ENCODE peak calls at places on chromosomes 11 and 22, in ten cellular contexts. One of them, this sample, is unnamed.

GRCh38 chr11:57476883-57477506 is 16.7 kb downstream of the RTN4RL2 start:
- DNase-seq in NB4: peak; percentile 46
- DNase-seq in gastrocnemius medialis: no peak
- DNase-seq in transverse colon: peak; percentile 59
- DNase-seq in spleen: peak; percentile 84
- DNase-seq in vagina: no peak
- DNase-seq in K562: peak; percentile 32
- DNase-seq in GM12891: no peak
- DNase-seq in suprapubic skin: no peak
- DNase-seq in IMR-90: peak; percentile 17
- DNase-seq in this sample: no peak

GRCh38 chr22:40578171-40578570 is 58.3 kb downstream of the MRTFA start:
- DNase-seq in transverse colon: no peak
- DNase-seq in gastrocnemius medialis: no peak
- DNase-seq in K562: no peak
- DNase-seq in IMR-90: no peak
- DNase-seq in spleen: no peak
- DNase-seq in suprapubic skin: no peak
- DNase-seq in NB4: no peak
- DNase-seq in GM12891: no peak
- DNase-seq in vagina: no peak
- DNase-seq in this sample: no peak

GRCh38 chr11:100830978-100831732 is 144.1 kb downstream of the ARHGAP42 start:
- DNase-seq in vagina: no peak
- DNase-seq in suprapubic skin: no peak
- DNase-seq in transverse colon: no peak
- DNase-seq in NB4: no peak
- DNase-seq in IMR-90: peak; percentile 81
- DNase-seq in spleen: no peak
- DNase-seq in gastrocnemius medialis: peak; percentile 33
- DNase-seq in GM12891: no peak
- DNase-seq in K562: no peak
- DNase-seq in this sample: no peak

GRCh38 chr22:26516503-26516902 is 4.2 kb upstream of the TFIP11 start:
- DNase-seq in gastrocnemius medialis: no peak
- DNase-seq in vagina: no peak
- DNase-seq in transverse colon: no peak
- DNase-seq in K562: no peak
- DNase-seq in spleen: no peak
- DNase-seq in NB4: no peak
- DNase-seq in GM12891: no peak
- DNase-seq in IMR-90: no peak
- DNase-seq in suprapubic skin: no peak
- DNase-seq in this sample: no peak

GRCh38 chr11:61602775-61603569 is 22.1 kb upstream of the SYT7 start:
- DNase-seq in suprapubic skin: peak; percentile 94
- DNase-seq in spleen: no peak
- DNase-seq in IMR-90: peak; percentile 96
- DNase-seq in K562: peak; percentile 73
- DNase-seq in gastrocnemius medialis: peak; percentile 69
- DNase-seq in NB4: peak; percentile 55
- DNase-seq in transverse colon: peak; percentile 69
- DNase-seq in vagina: no peak
- DNase-seq in GM12891: no peak
- DNase-seq in this sample: peak; percentile 60

GRCh38 chr11:123183391-123184099 is 11.5 kb downstream of the CLMP start:
- DNase-seq in vagina: no peak
- DNase-seq in GM12891: no peak
- DNase-seq in spleen: no peak
- DNase-seq in suprapubic skin: no peak
- DNase-seq in IMR-90: no peak
- DNase-seq in gastrocnemius medialis: no peak
- DNase-seq in K562: no peak
- DNase-seq in NB4: no peak
- DNase-seq in transverse colon: no peak
- DNase-seq in this sample: no peak

GRCh38 chr11:125299061-125299616 is 134.6 kb downstream of the PKNOX2 start:
- DNase-seq in gastrocnemius medialis: peak; percentile 67
- DNase-seq in spleen: no peak
- DNase-seq in NB4: no peak
- DNase-seq in GM12891: no peak
- DNase-seq in vagina: no peak
- DNase-seq in IMR-90: no peak
- DNase-seq in suprapubic skin: no peak
- DNase-seq in K562: no peak
- DNase-seq in transverse colon: no peak
- DNase-seq in this sample: no peak

GRCh38 chr11:126432525-126432924 is 77.0 kb downstream of the ST3GAL4 start:
- DNase-seq in IMR-90: no peak
- DNase-seq in vagina: no peak
- DNase-seq in NB4: no peak
- DNase-seq in gastrocnemius medialis: no peak
- DNase-seq in GM12891: no peak
- DNase-seq in K562: no peak
- DNase-seq in spleen: no peak
- DNase-seq in suprapubic skin: no peak
- DNase-seq in transverse colon: no peak
- DNase-seq in this sample: no peak

GRCh38 chr11:68979931-68980775 is 633 bp downstream of the MRGPRD start:
- DNase-seq in GM12891: no peak
- DNase-seq in IMR-90: no peak
- DNase-seq in gastrocnemius medialis: no peak
- DNase-seq in vagina: no peak
- DNase-seq in transverse colon: peak; percentile 5
- DNase-seq in suprapubic skin: peak; percentile 58
- DNase-seq in spleen: peak; percentile 54
- DNase-seq in NB4: peak; percentile 47
- DNase-seq in K562: no peak
- DNase-seq in this sample: no peak

GRCh38 chr22:39205344-39206021 is 39.3 kb downstream of the PDGFB start:
- DNase-seq in GM12891: no peak
- DNase-seq in spleen: peak; percentile 67
- DNase-seq in gastrocnemius medialis: no peak
- DNase-seq in IMR-90: peak; percentile 78
- DNase-seq in transverse colon: no peak
- DNase-seq in vagina: no peak
- DNase-seq in suprapubic skin: peak; percentile 50
- DNase-seq in K562: peak; percentile 47
- DNase-seq in NB4: peak; percentile 59
- DNase-seq in this sample: peak; percentile 61

GRCh38 chr11:118786657-118787056 is 4.3 kb downstream of the DDX6 start:
- DNase-seq in vagina: no peak
- DNase-seq in NB4: no peak
- DNase-seq in K562: no peak
- DNase-seq in GM12891: no peak
- DNase-seq in IMR-90: no peak
- DNase-seq in gastrocnemius medialis: no peak
- DNase-seq in transverse colon: no peak
- DNase-seq in spleen: no peak
- DNase-seq in suprapubic skin: no peak
- DNase-seq in this sample: no peak

GRCh38 chr11:78203184-78203583 is 14.5 kb downstream of the USP35 start:
- DNase-seq in K562: no peak
- DNase-seq in gastrocnemius medialis: no peak
- DNase-seq in GM12891: no peak
- DNase-seq in IMR-90: no peak
- DNase-seq in NB4: no peak
- DNase-seq in transverse colon: no peak
- DNase-seq in vagina: no peak
- DNase-seq in suprapubic skin: no peak
- DNase-seq in spleen: peak; percentile 12
- DNase-seq in this sample: no peak

GRCh38 chr11:73957654-73958361 is 7.0 kb downstream of the DNAJB13 start:
- DNase-seq in vagina: no peak
- DNase-seq in spleen: no peak
- DNase-seq in transverse colon: no peak
- DNase-seq in gastrocnemius medialis: no peak
- DNase-seq in NB4: no peak
- DNase-seq in GM12891: no peak
- DNase-seq in suprapubic skin: no peak
- DNase-seq in K562: no peak
- DNase-seq in IMR-90: no peak
- DNase-seq in this sample: no peak

GRCh38 chr11:103601230-103601846 is 435.1 kb upstream of the DDI1 start:
- DNase-seq in K562: peak; percentile 55
- DNase-seq in spleen: no peak
- DNase-seq in IMR-90: peak; percentile 74
- DNase-seq in gastrocnemius medialis: no peak
- DNase-seq in GM12891: peak; percentile 9
- DNase-seq in vagina: no peak
- DNase-seq in transverse colon: no peak
- DNase-seq in NB4: peak; percentile 63
- DNase-seq in suprapubic skin: no peak
- DNase-seq in this sample: peak; percentile 9

GRCh38 chr11:102802341-102802740 is 4.4 kb upstream of the MMP1 start:
- DNase-seq in vagina: no peak
- DNase-seq in K562: no peak
- DNase-seq in NB4: no peak
- DNase-seq in spleen: no peak
- DNase-seq in IMR-90: peak; percentile 95
- DNase-seq in gastrocnemius medialis: peak; percentile 11
- DNase-seq in transverse colon: no peak
- DNase-seq in GM12891: no peak
- DNase-seq in suprapubic skin: no peak
- DNase-seq in this sample: no peak

GRCh38 chr11:82899191-82899820 is 924 bp downstream of the PRCP start:
- DNase-seq in transverse colon: no peak
- DNase-seq in gastrocnemius medialis: no peak
- DNase-seq in spleen: no peak
- DNase-seq in K562: no peak
- DNase-seq in suprapubic skin: no peak
- DNase-seq in NB4: peak; percentile 88
- DNase-seq in GM12891: no peak
- DNase-seq in IMR-90: no peak
- DNase-seq in vagina: no peak
- DNase-seq in this sample: no peak

GRCh38 chr22:45905924-45906865 is 70.8 kb downstream of the WNT7B start:
- DNase-seq in spleen: no peak
- DNase-seq in gastrocnemius medialis: no peak
- DNase-seq in NB4: peak; percentile 85
- DNase-seq in K562: no peak
- DNase-seq in GM12891: no peak
- DNase-seq in IMR-90: peak; percentile 62
- DNase-seq in suprapubic skin: no peak
- DNase-seq in transverse colon: no peak
- DNase-seq in vagina: no peak
- DNase-seq in this sample: no peak

GRCh38 chr22:32655068-32655467 is 146.4 kb upstream of the TIMP3 start:
- DNase-seq in IMR-90: no peak
- DNase-seq in K562: no peak
- DNase-seq in gastrocnemius medialis: no peak
- DNase-seq in vagina: no peak
- DNase-seq in GM12891: no peak
- DNase-seq in NB4: no peak
- DNase-seq in spleen: no peak
- DNase-seq in transverse colon: no peak
- DNase-seq in suprapubic skin: no peak
- DNase-seq in this sample: no peak

GRCh38 chr11:94746721-94747120 is 21.4 kb upstream of the AMOTL1 start:
- DNase-seq in suprapubic skin: no peak
- DNase-seq in IMR-90: no peak
- DNase-seq in spleen: no peak
- DNase-seq in transverse colon: no peak
- DNase-seq in NB4: no peak
- DNase-seq in K562: no peak
- DNase-seq in gastrocnemius medialis: no peak
- DNase-seq in vagina: no peak
- DNase-seq in GM12891: no peak
- DNase-seq in this sample: no peak

GRCh38 chr11:103326070-103326794 is 217.0 kb downstream of the DYNC2H1 start:
- DNase-seq in suprapubic skin: no peak
- DNase-seq in NB4: peak; percentile 79
- DNase-seq in vagina: no peak
- DNase-seq in K562: peak; percentile 11
- DNase-seq in GM12891: peak; percentile 16
- DNase-seq in IMR-90: peak; percentile 78
- DNase-seq in gastrocnemius medialis: no peak
- DNase-seq in transverse colon: peak; percentile 9
- DNase-seq in spleen: peak; percentile 75
- DNase-seq in this sample: peak; percentile 11

GRCh38 chr22:37747090-37747714 is 50.4 kb downstream of the TRIOBP start:
- DNase-seq in transverse colon: no peak
- DNase-seq in NB4: peak; percentile 41
- DNase-seq in spleen: no peak
- DNase-seq in GM12891: no peak
- DNase-seq in gastrocnemius medialis: no peak
- DNase-seq in suprapubic skin: no peak
- DNase-seq in IMR-90: peak; percentile 66
- DNase-seq in vagina: no peak
- DNase-seq in K562: peak; percentile 41
- DNase-seq in this sample: no peak

GRCh38 chr22:36088292-36088691 is 59.7 kb upstream of the RBFOX2 start:
- DNase-seq in gastrocnemius medialis: no peak
- DNase-seq in suprapubic skin: no peak
- DNase-seq in NB4: no peak
- DNase-seq in IMR-90: no peak
- DNase-seq in K562: no peak
- DNase-seq in vagina: no peak
- DNase-seq in GM12891: no peak
- DNase-seq in spleen: no peak
- DNase-seq in transverse colon: no peak
- DNase-seq in this sample: no peak
- TF ChIP-seq POLR2A in gastrocnemius medialis: no peak
- TF ChIP-seq POLR2A in suprapubic skin: no peak
- TF ChIP-seq POLR2A in NB4: no peak
- TF ChIP-seq POLR2A in IMR-90: no peak
- TF ChIP-seq POLR2A in K562: no peak
- TF ChIP-seq POLR2A in vagina: no peak
- TF ChIP-seq POLR2A in GM12891: no peak
- TF ChIP-seq POLR2A in spleen: no peak
- TF ChIP-seq POLR2A in transverse colon: no peak
- TF ChIP-seq POLR2A in this sample: no peak

GRCh38 chr11:70409871-70410270 is 11.5 kb downstream of the CTTN start:
- DNase-seq in transverse colon: no peak
- DNase-seq in NB4: no peak
- DNase-seq in suprapubic skin: no peak
- DNase-seq in spleen: no peak
- DNase-seq in K562: no peak
- DNase-seq in IMR-90: no peak
- DNase-seq in GM12891: no peak
- DNase-seq in gastrocnemius medialis: no peak
- DNase-seq in vagina: no peak
- DNase-seq in this sample: no peak
- TF ChIP-seq POLR2A in transverse colon: no peak
- TF ChIP-seq POLR2A in NB4: no peak
- TF ChIP-seq POLR2A in suprapubic skin: no peak
- TF ChIP-seq POLR2A in spleen: no peak
- TF ChIP-seq POLR2A in K562: no peak
- TF ChIP-seq POLR2A in IMR-90: no peak
- TF ChIP-seq POLR2A in GM12891: no peak
- TF ChIP-seq POLR2A in gastrocnemius medialis: no peak
- TF ChIP-seq POLR2A in vagina: no peak
- TF ChIP-seq POLR2A in this sample: no peak

GRCh38 chr22:28411125-28411524 is 268.5 kb downstream of the TTC28 start:
- DNase-seq in NB4: no peak
- DNase-seq in gastrocnemius medialis: no peak
- DNase-seq in GM12891: no peak
- DNase-seq in transverse colon: no peak
- DNase-seq in suprapubic skin: no peak
- DNase-seq in IMR-90: no peak
- DNase-seq in spleen: no peak
- DNase-seq in K562: no peak
- DNase-seq in vagina: no peak
- DNase-seq in this sample: no peak
- TF ChIP-seq POLR2A in NB4: no peak
- TF ChIP-seq POLR2A in gastrocnemius medialis: no peak
- TF ChIP-seq POLR2A in GM12891: no peak
- TF ChIP-seq POLR2A in transverse colon: no peak
- TF ChIP-seq POLR2A in suprapubic skin: no peak
- TF ChIP-seq POLR2A in IMR-90: no peak
- TF ChIP-seq POLR2A in spleen: no peak
- TF ChIP-seq POLR2A in K562: no peak
- TF ChIP-seq POLR2A in vagina: no peak
- TF ChIP-seq POLR2A in this sample: no peak

GRCh38 chr11:64341851-64342791 is 2.1 kb downstream of the CCDC88B start:
- DNase-seq in IMR-90: peak; percentile 81
- DNase-seq in vagina: no peak
- DNase-seq in K562: peak; percentile 95
- DNase-seq in GM12891: peak; percentile 100
- DNase-seq in NB4: peak; percentile 67
- DNase-seq in spleen: peak; percentile 97
- DNase-seq in suprapubic skin: peak; percentile 92
- DNase-seq in transverse colon: peak; percentile 96
- DNase-seq in gastrocnemius medialis: peak; percentile 80
- DNase-seq in this sample: peak; percentile 90
- TF ChIP-seq POLR2A in IMR-90: no peak
- TF ChIP-seq POLR2A in vagina: no peak
- TF ChIP-seq POLR2A in K562: peak; percentile 66
- TF ChIP-seq POLR2A in GM12891: no peak
- TF ChIP-seq POLR2A in NB4: no peak
- TF ChIP-seq POLR2A in spleen: no peak
- TF ChIP-seq POLR2A in suprapubic skin: no peak
- TF ChIP-seq POLR2A in transverse colon: peak; percentile 80
- TF ChIP-seq POLR2A in gastrocnemius medialis: peak; percentile 44
- TF ChIP-seq POLR2A in this sample: peak; percentile 74